ENCODE peak calls at places on chromosomes 2 and 18, in ten cellular contexts. One of them, this sample, is unnamed.

GRCh38 chr2:110866496-110866895 is 134.1 kb downstream of the ACOXL start:
- DNase-seq in tibial artery: no peak
- DNase-seq in right lobe of liver: no peak
- DNase-seq in A549: no peak
- DNase-seq in Panc1: no peak
- DNase-seq in spleen: no peak
- DNase-seq in right atrium auricular region: no peak
- DNase-seq in HFF-Myc: no peak
- DNase-seq in endothelial cell: no peak
- DNase-seq in left ventricle myocardium inferior: no peak
- DNase-seq in this sample: peak

GRCh38 chr2:112579280-112579679 is 5.1 kb upstream of the CHCHD5 start:
- DNase-seq in tibial artery: no peak
- DNase-seq in right lobe of liver: no peak
- DNase-seq in A549: no peak
- DNase-seq in Panc1: peak
- DNase-seq in spleen: no peak
- DNase-seq in right atrium auricular region: no peak
- DNase-seq in HFF-Myc: peak
- DNase-seq in endothelial cell: no peak
- DNase-seq in left ventricle myocardium inferior: no peak
- DNase-seq in this sample: no peak

GRCh38 chr2:230879271-230879882 is 14.6 kb downstream of the ITM2C start:
- DNase-seq in tibial artery: peak
- DNase-seq in right lobe of liver: peak
- DNase-seq in A549: no peak
- DNase-seq in Panc1: no peak
- DNase-seq in spleen: peak
- DNase-seq in right atrium auricular region: no peak
- DNase-seq in HFF-Myc: no peak
- DNase-seq in endothelial cell: no peak
- DNase-seq in left ventricle myocardium inferior: no peak
- DNase-seq in this sample: no peak

GRCh38 chr2:10473121-10473756 is 25.1 kb upstream of the ODC1 start:
- DNase-seq in tibial artery: peak
- DNase-seq in right lobe of liver: no peak
- DNase-seq in A549: no peak
- DNase-seq in Panc1: no peak
- DNase-seq in spleen: peak
- DNase-seq in right atrium auricular region: no peak
- DNase-seq in HFF-Myc: no peak
- DNase-seq in endothelial cell: no peak
- DNase-seq in left ventricle myocardium inferior: no peak
- DNase-seq in this sample: no peak

GRCh38 chr2:122391726-122392125 is 636.3 kb downstream of the TSN start:
- DNase-seq in tibial artery: no peak
- DNase-seq in right lobe of liver: no peak
- DNase-seq in A549: no peak
- DNase-seq in Panc1: no peak
- DNase-seq in spleen: no peak
- DNase-seq in right atrium auricular region: no peak
- DNase-seq in HFF-Myc: no peak
- DNase-seq in endothelial cell: no peak
- DNase-seq in left ventricle myocardium inferior: no peak
- DNase-seq in this sample: no peak

GRCh38 chr2:196487426-196487825 is 152.1 kb upstream of the CCDC150 start:
- DNase-seq in tibial artery: no peak
- DNase-seq in right lobe of liver: no peak
- DNase-seq in A549: no peak
- DNase-seq in Panc1: no peak
- DNase-seq in spleen: no peak
- DNase-seq in right atrium auricular region: no peak
- DNase-seq in HFF-Myc: no peak
- DNase-seq in endothelial cell: no peak
- DNase-seq in left ventricle myocardium inferior: no peak
- DNase-seq in this sample: no peak

GRCh38 chr2:205845446-205845845 is 163.1 kb downstream of the NRP2 start:
- DNase-seq in tibial artery: no peak
- DNase-seq in right lobe of liver: no peak
- DNase-seq in A549: no peak
- DNase-seq in Panc1: no peak
- DNase-seq in spleen: no peak
- DNase-seq in right atrium auricular region: no peak
- DNase-seq in HFF-Myc: no peak
- DNase-seq in endothelial cell: no peak
- DNase-seq in left ventricle myocardium inferior: no peak
- DNase-seq in this sample: no peak

GRCh38 chr2:70685771-70686171 is 82.2 kb downstream of the ADD2 start:
- DNase-seq in tibial artery: peak
- DNase-seq in right lobe of liver: no peak
- DNase-seq in A549: no peak
- DNase-seq in Panc1: no peak
- DNase-seq in spleen: peak
- DNase-seq in right atrium auricular region: no peak
- DNase-seq in HFF-Myc: no peak
- DNase-seq in endothelial cell: no peak
- DNase-seq in left ventricle myocardium inferior: no peak
- DNase-seq in this sample: no peak

GRCh38 chr2:104033399-104033798 is 820.5 kb upstream of the POU3F3 start:
- DNase-seq in tibial artery: no peak
- DNase-seq in right lobe of liver: no peak
- DNase-seq in A549: no peak
- DNase-seq in Panc1: peak
- DNase-seq in spleen: no peak
- DNase-seq in right atrium auricular region: no peak
- DNase-seq in HFF-Myc: no peak
- DNase-seq in endothelial cell: peak
- DNase-seq in left ventricle myocardium inferior: no peak
- DNase-seq in this sample: no peak

GRCh38 chr18:3983351-3983969 is 471.6 kb downstream of the DLGAP1 start:
- DNase-seq in tibial artery: no peak
- DNase-seq in right lobe of liver: no peak
- DNase-seq in A549: peak
- DNase-seq in Panc1: no peak
- DNase-seq in spleen: no peak
- DNase-seq in right atrium auricular region: no peak
- DNase-seq in HFF-Myc: no peak
- DNase-seq in endothelial cell: no peak
- DNase-seq in left ventricle myocardium inferior: no peak
- DNase-seq in this sample: no peak

GRCh38 chr2:161586517-161587167 is 37.6 kb upstream of the SLC4A10 start:
- DNase-seq in tibial artery: no peak
- DNase-seq in right lobe of liver: no peak
- DNase-seq in A549: peak
- DNase-seq in Panc1: peak
- DNase-seq in spleen: no peak
- DNase-seq in right atrium auricular region: no peak
- DNase-seq in HFF-Myc: peak
- DNase-seq in endothelial cell: no peak
- DNase-seq in left ventricle myocardium inferior: no peak
- DNase-seq in this sample: no peak

GRCh38 chr2:148483675-148484074 is 160.9 kb upstream of the EPC2 start:
- DNase-seq in tibial artery: no peak
- DNase-seq in right lobe of liver: no peak
- DNase-seq in A549: no peak
- DNase-seq in Panc1: no peak
- DNase-seq in spleen: no peak
- DNase-seq in right atrium auricular region: no peak
- DNase-seq in HFF-Myc: no peak
- DNase-seq in endothelial cell: no peak
- DNase-seq in left ventricle myocardium inferior: no peak
- DNase-seq in this sample: no peak

GRCh38 chr2:230627806-230628724 is 84.6 kb upstream of the CAB39 start:
- DNase-seq in tibial artery: no peak
- DNase-seq in right lobe of liver: no peak
- DNase-seq in A549: no peak
- DNase-seq in Panc1: no peak
- DNase-seq in spleen: peak
- DNase-seq in right atrium auricular region: no peak
- DNase-seq in HFF-Myc: peak
- DNase-seq in endothelial cell: no peak
- DNase-seq in left ventricle myocardium inferior: no peak
- DNase-seq in this sample: no peak

GRCh38 chr2:120253021-120253882 is 600 bp downstream of the RALB start:
- DNase-seq in tibial artery: peak
- DNase-seq in right lobe of liver: peak
- DNase-seq in A549: peak
- DNase-seq in Panc1: no peak
- DNase-seq in spleen: peak
- DNase-seq in right atrium auricular region: peak
- DNase-seq in HFF-Myc: no peak
- DNase-seq in endothelial cell: peak
- DNase-seq in left ventricle myocardium inferior: peak
- DNase-seq in this sample: peak

GRCh38 chr2:60337142-60337497 is 216.3 kb downstream of the BCL11A start:
- DNase-seq in tibial artery: no peak
- DNase-seq in right lobe of liver: no peak
- DNase-seq in A549: no peak
- DNase-seq in Panc1: no peak
- DNase-seq in spleen: no peak
- DNase-seq in right atrium auricular region: no peak
- DNase-seq in HFF-Myc: no peak
- DNase-seq in endothelial cell: peak
- DNase-seq in left ventricle myocardium inferior: peak
- DNase-seq in this sample: peak

GRCh38 chr2:160317113-160318099 is 117.3 kb upstream of the ITGB6 start:
- DNase-seq in tibial artery: peak
- DNase-seq in right lobe of liver: no peak
- DNase-seq in A549: no peak
- DNase-seq in Panc1: no peak
- DNase-seq in spleen: no peak
- DNase-seq in right atrium auricular region: no peak
- DNase-seq in HFF-Myc: no peak
- DNase-seq in endothelial cell: no peak
- DNase-seq in left ventricle myocardium inferior: no peak
- DNase-seq in this sample: no peak

GRCh38 chr2:134365356-134365755 is 111.5 kb downstream of the MGAT5 start:
- DNase-seq in tibial artery: no peak
- DNase-seq in right lobe of liver: no peak
- DNase-seq in A549: peak
- DNase-seq in Panc1: no peak
- DNase-seq in spleen: no peak
- DNase-seq in right atrium auricular region: no peak
- DNase-seq in HFF-Myc: no peak
- DNase-seq in endothelial cell: no peak
- DNase-seq in left ventricle myocardium inferior: no peak
- DNase-seq in this sample: no peak
- TF ChIP-seq CTCF in tibial artery: no peak
- TF ChIP-seq CTCF in right lobe of liver: no peak
- TF ChIP-seq CTCF in A549: no peak
- TF ChIP-seq CTCF in Panc1: no peak
- TF ChIP-seq CTCF in spleen: peak
- TF ChIP-seq CTCF in right atrium auricular region: no peak
- TF ChIP-seq CTCF in HFF-Myc: peak
- TF ChIP-seq CTCF in endothelial cell: no peak
- TF ChIP-seq CTCF in left ventricle myocardium inferior: peak
- TF ChIP-seq CTCF in this sample: no peak

GRCh38 chr18:73980289-73980979 is 167.2 kb downstream of the FBXO15 start:
- DNase-seq in tibial artery: no peak
- DNase-seq in right lobe of liver: no peak
- DNase-seq in A549: peak
- DNase-seq in Panc1: peak
- DNase-seq in spleen: no peak
- DNase-seq in right atrium auricular region: no peak
- DNase-seq in HFF-Myc: no peak
- DNase-seq in endothelial cell: peak
- DNase-seq in left ventricle myocardium inferior: no peak
- DNase-seq in this sample: no peak
- TF ChIP-seq CTCF in tibial artery: no peak
- TF ChIP-seq CTCF in right lobe of liver: no peak
- TF ChIP-seq CTCF in A549: peak
- TF ChIP-seq CTCF in Panc1: peak
- TF ChIP-seq CTCF in spleen: no peak
- TF ChIP-seq CTCF in right atrium auricular region: no peak
- TF ChIP-seq CTCF in HFF-Myc: peak
- TF ChIP-seq CTCF in endothelial cell: peak
- TF ChIP-seq CTCF in left ventricle myocardium inferior: peak
- TF ChIP-seq CTCF in this sample: peak

GRCh38 chr2:108993095-108993937 is 4.3 kb upstream of the EDAR start:
- DNase-seq in tibial artery: no peak
- DNase-seq in right lobe of liver: peak
- DNase-seq in A549: no peak
- DNase-seq in Panc1: no peak
- DNase-seq in spleen: no peak
- DNase-seq in right atrium auricular region: no peak
- DNase-seq in HFF-Myc: no peak
- DNase-seq in endothelial cell: no peak
- DNase-seq in left ventricle myocardium inferior: no peak
- DNase-seq in this sample: no peak

GRCh38 chr2:108994250-108994649 is 5.2 kb upstream of the EDAR start:
- DNase-seq in tibial artery: no peak
- DNase-seq in right lobe of liver: no peak
- DNase-seq in A549: no peak
- DNase-seq in Panc1: no peak
- DNase-seq in spleen: no peak
- DNase-seq in right atrium auricular region: no peak
- DNase-seq in HFF-Myc: no peak
- DNase-seq in endothelial cell: no peak
- DNase-seq in left ventricle myocardium inferior: no peak
- DNase-seq in this sample: no peak

GRCh38 chr2:109000654-109001600 is 11.9 kb upstream of the EDAR start:
- DNase-seq in tibial artery: no peak
- DNase-seq in right lobe of liver: no peak
- DNase-seq in A549: no peak
- DNase-seq in Panc1: no peak
- DNase-seq in spleen: no peak
- DNase-seq in right atrium auricular region: no peak
- DNase-seq in HFF-Myc: no peak
- DNase-seq in endothelial cell: no peak
- DNase-seq in left ventricle myocardium inferior: no peak
- DNase-seq in this sample: no peak

GRCh38 chr2:108998911-108999310 is 9.9 kb upstream of the EDAR start:
- DNase-seq in tibial artery: no peak
- DNase-seq in right lobe of liver: no peak
- DNase-seq in A549: no peak
- DNase-seq in Panc1: no peak
- DNase-seq in spleen: no peak
- DNase-seq in right atrium auricular region: no peak
- DNase-seq in HFF-Myc: no peak
- DNase-seq in endothelial cell: no peak
- DNase-seq in left ventricle myocardium inferior: no peak
- DNase-seq in this sample: no peak
- TF ChIP-seq CTCF in tibial artery: no peak
- TF ChIP-seq CTCF in right lobe of liver: no peak
- TF ChIP-seq CTCF in A549: no peak
- TF ChIP-seq CTCF in Panc1: no peak
- TF ChIP-seq CTCF in spleen: no peak
- TF ChIP-seq CTCF in right atrium auricular region: no peak
- TF ChIP-seq CTCF in HFF-Myc: no peak
- TF ChIP-seq CTCF in endothelial cell: no peak
- TF ChIP-seq CTCF in left ventricle myocardium inferior: no peak
- TF ChIP-seq CTCF in this sample: no peak

DNA sequence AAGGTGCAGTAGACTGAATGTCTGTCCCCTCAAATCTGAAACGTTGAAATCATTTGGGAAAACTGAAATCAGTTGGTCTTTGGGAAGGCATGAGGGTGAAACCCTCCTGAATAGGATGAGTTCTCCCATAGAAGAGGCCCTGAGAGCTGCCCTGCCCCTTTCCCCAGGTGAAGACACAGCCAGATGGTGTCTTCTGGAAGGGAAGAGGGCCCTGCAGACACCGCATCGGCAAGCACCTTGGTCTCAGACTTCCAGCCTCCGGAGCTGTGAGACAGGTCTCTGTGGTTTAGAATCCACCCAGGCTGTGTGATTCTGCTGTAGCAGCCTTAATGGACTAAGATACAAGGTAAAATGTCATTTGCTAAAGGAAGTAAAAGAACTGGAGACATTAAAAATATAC is 42.1 kb upstream of the SNTG2 start:
- DNase-seq in tibial artery: no peak
- DNase-seq in right lobe of liver: no peak
- DNase-seq in A549: no peak
- DNase-seq in Panc1: no peak
- DNase-seq in spleen: no peak
- DNase-seq in right atrium auricular region: no peak
- DNase-seq in HFF-Myc: no peak
- DNase-seq in endothelial cell: no peak
- DNase-seq in left ventricle myocardium inferior: no peak
- DNase-seq in this sample: peak
- TF ChIP-seq CTCF in tibial artery: no peak
- TF ChIP-seq CTCF in right lobe of liver: no peak
- TF ChIP-seq CTCF in A549: no peak
- TF ChIP-seq CTCF in Panc1: no peak
- TF ChIP-seq CTCF in spleen: no peak
- TF ChIP-seq CTCF in right atrium auricular region: no peak
- TF ChIP-seq CTCF in HFF-Myc: no peak
- TF ChIP-seq CTCF in endothelial cell: no peak
- TF ChIP-seq CTCF in left ventricle myocardium inferior: no peak
- TF ChIP-seq CTCF in this sample: no peak